ENCODE peak calls at places on chromosomes 16 and 17, in seven cellular contexts. Z, V, X, E, P, U and F are unnamed samples.

GRCh38 chr17:76071497-76072148 is 694 bp downstream of the SRP68 start:
- DNase-seq in Z (no peak), V (no peak), X (no peak), E (no peak), P (no peak), U (no peak), F (no peak)

GRCh38 chr16:35182043-35182677 is 1722.7 kb downstream of the TP53TG3F start:
- DNase-seq in Z (no peak), V (no peak), X (no peak), E (no peak), P (no peak), U (no peak), F (no peak)

GRCh38 chr16:57514891-57515600 is 21.3 kb downstream of the CCDC102A start:
- DNase-seq in Z (peak; percentile 80), V (no peak), X (no peak), E (no peak), P (no peak), U (no peak), F (no peak)

GRCh38 chr17:69879576-69879975 is 195.4 kb upstream of the KCNJ16 start:
- DNase-seq in Z (no peak), V (no peak), X (no peak), E (no peak), P (no peak), U (no peak), F (no peak)

GRCh38 chr17:59498421-59499307 is 66.7 kb upstream of the DHX40 start:
- DNase-seq in Z (peak; percentile 23), V (no peak), X (no peak), E (peak; percentile 33), P (no peak), U (no peak), F (no peak)

GRCh38 chr17:76198702-76199101 is 41.6 kb downstream of the RNF157 start:
- DNase-seq in Z (no peak), V (no peak), X (no peak), E (no peak), P (no peak), U (no peak), F (no peak)

GRCh38 chr16:21100447-21100846 is 50.2 kb downstream of the DNAH3 start:
- DNase-seq in Z (no peak), V (peak; percentile 19), X (no peak), E (no peak), P (no peak), U (no peak), F (no peak)

GRCh38 chr16:4011225-4011939 is 104.9 kb downstream of the ADCY9 start:
- DNase-seq in Z (no peak), V (no peak), X (no peak), E (no peak), P (no peak), U (no peak), F (no peak)

GRCh38 chr17:17089206-17089550 is 46.9 kb downstream of the MPRIP start:
- DNase-seq in Z (no peak), V (no peak), X (no peak), E (no peak), P (no peak), U (no peak), F (no peak)

GRCh38 chr17:64598672-64599071 is 63.4 kb downstream of the SMURF2 start:
- DNase-seq in Z (no peak), V (no peak), X (no peak), E (no peak), P (no peak), U (no peak), F (no peak)
- TF ChIP-seq YY1 in Z (no peak), V (no peak), X (no peak), E (no peak), P (no peak), U (no peak), F (no peak)

GRCh38 chr16:5036228-5037156 is 2.8 kb upstream of the NAGPA start:
- DNase-seq in Z (no peak), V (no peak), X (no peak), E (peak; percentile 74), P (no peak), U (no peak), F (no peak)
- TF ChIP-seq YY1 in Z (no peak), V (no peak), X (no peak), E (no peak), P (no peak), U (no peak), F (no peak)

GRCh38 chr16:81975637-81976036 is 35.6 kb downstream of the SDR42E1 start:
- DNase-seq in Z (no peak), V (no peak), X (no peak), E (no peak), P (no peak), U (no peak), F (peak; percentile 43)
- TF ChIP-seq YY1 in Z (no peak), V (no peak), X (no peak), E (no peak), P (no peak), U (no peak), F (no peak)

DNA sequence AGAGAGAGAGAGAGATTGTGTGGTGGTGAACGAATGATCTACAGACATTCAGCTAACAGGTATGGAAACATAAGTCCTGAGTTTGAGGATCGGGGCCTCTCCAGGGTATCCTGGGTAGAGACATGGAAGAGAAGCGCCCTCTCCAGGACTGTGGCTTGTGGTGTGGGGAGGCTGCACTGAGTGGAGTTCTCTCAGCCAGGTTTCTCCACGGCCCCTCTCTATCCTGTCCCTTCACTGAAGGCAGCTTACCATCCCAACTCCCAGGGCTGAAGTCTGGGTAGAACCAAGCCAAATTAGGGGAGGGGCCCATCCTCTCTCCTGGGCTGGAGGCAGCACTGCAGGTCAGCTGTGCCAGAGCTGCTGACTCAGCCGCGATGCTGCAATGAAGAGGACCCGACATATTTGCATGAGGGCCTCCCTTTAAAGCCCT is 6.2 kb downstream of the C1QL1 start:
- DNase-seq in Z (no peak), V (no peak), X (no peak), E (peak; percentile 49), P (no peak), U (no peak), F (no peak)
- TF ChIP-seq YY1 in Z (no peak), V (no peak), X (no peak), E (no peak), P (no peak), U (no peak), F (no peak)

GRCh38 chr17:73371285-73371684 is 59.5 kb upstream of the CDC42EP4 start:
- DNase-seq in Z (no peak), V (no peak), X (no peak), E (no peak), P (no peak), U (no peak), F (no peak)
- TF ChIP-seq YY1 in Z (no peak), V (no peak), X (no peak), E (no peak), P (no peak), U (no peak), F (no peak)

GRCh38 chr16:60771138-60771537 is 1265.1 kb downstream of the CDH8 start:
- DNase-seq in Z (no peak), V (no peak), X (no peak), E (no peak), P (no peak), U (no peak), F (no peak)

GRCh38 chr16:60776311-60776710 is 1259.9 kb downstream of the CDH8 start:
- DNase-seq in Z (no peak), V (no peak), X (no peak), E (no peak), P (no peak), U (no peak), F (no peak)
- TF ChIP-seq YY1 in Z (no peak), V (no peak), X (no peak), E (no peak), P (no peak), U (no peak), F (no peak)

DNA sequence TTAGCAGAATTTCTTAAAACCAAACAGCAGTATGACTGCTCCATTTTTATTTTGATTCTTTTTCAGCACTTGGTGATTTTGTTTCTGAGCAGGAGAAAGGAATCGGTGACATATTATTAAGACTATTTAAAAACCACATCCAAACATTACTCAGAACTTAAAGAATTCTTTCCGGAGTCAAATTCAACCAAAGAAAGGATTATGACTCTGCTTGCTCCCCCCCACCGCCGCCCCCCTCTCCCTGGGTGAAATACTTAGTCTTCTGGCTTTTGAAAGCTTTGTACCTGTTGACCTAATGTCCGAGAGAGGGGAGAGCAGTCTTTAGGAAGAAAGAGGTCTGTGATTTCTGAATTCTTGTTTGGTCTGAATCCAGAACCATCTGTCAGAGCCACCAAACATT is 17.9 kb upstream of the COL1A1 start:
- DNase-seq in Z (no peak), V (no peak), X (no peak), E (peak; percentile 47), P (no peak), U (no peak), F (no peak)
- TF ChIP-seq YY1 in Z (peak; percentile 24), V (no peak), X (no peak), E (no peak), P (no peak), U (no peak), F (no peak)